ENCODE peak calls at places on chromosomes 13 and 19, in four cellular contexts. N is left ventricle myocardium inferior; G is pancreas; I is CD8-positive, alpha-beta T cell. K is an unnamed sample.
A peak's percentile ranks its signal among the peaks of the same experiment; 100 is the strongest.

GRCh38 chr13:50527612-50528509 is 315.6 kb downstream of the DLEU7 start:
- DNase-seq in G (no peak), I (no peak), N (no peak), K (no peak)

GRCh38 chr13:44004881-44005280 is 125.2 kb downstream of the LACC1 start:
- DNase-seq in G (no peak), I (no peak), N (no peak), K (no peak)

GRCh38 chr13:40488869-40489391 is 177.5 kb downstream of the FOXO1 start:
- DNase-seq in I (no peak), G (no peak), N (no peak), K (no peak)

GRCh38 chr19:29256516-29256915 is 43.6 kb upstream of the UQCRFS1 start:
- DNase-seq in G (no peak), I (no peak), N (no peak), K (peak; percentile 21)

GRCh38 chr13:42110410-42111155 is 62.1 kb downstream of the DGKH start:
- DNase-seq in G (no peak), N (no peak), I (no peak), K (no peak)

GRCh38 chr13:41007359-41008118 is 11.6 kb downstream of the ELF1 start:
- DNase-seq in N (no peak), I (no peak), G (no peak), K (no peak)

GRCh38 chr13:108342369-108343289 is 73.1 kb downstream of the TNFSF13B start:
- DNase-seq in G (no peak), N (no peak), I (no peak), K (no peak)

GRCh38 chr13:99357149-99357596 is 50.0 kb upstream of the GPR183 start:
- DNase-seq in G (no peak), N (no peak), I (peak; percentile 64), K (no peak)

GRCh38 chr19:29188289-29188688 is 24.7 kb downstream of the UQCRFS1 start:
- DNase-seq in N (no peak), I (no peak), G (no peak), K (no peak)

GRCh38 chr13:41568143-41568989 is 111.0 kb downstream of the RGCC start:
- DNase-seq in N (no peak), I (no peak), G (no peak), K (no peak)

GRCh38 chr13:36847541-36848045 is 28.6 kb downstream of the RFXAP start:
- DNase-seq in I (no peak), G (no peak), N (no peak), K (no peak)
- H3K4me1 ChIP-seq in I (no peaks in the 10 kb centered on the region), G (no peaks in the 10 kb centered on the region), N (peaks cover 19% of the 10 kb centered on the region), K (no peaks in the 10 kb centered on the region)

GRCh38 chr13:49494645-49495044 is 1.1 kb upstream of the PHF11 start:
- DNase-seq in G (no peak), I (no peak), N (no peak), K (no peak)
- TF ChIP-seq CTCF in G (no peak), I (no peak), N (no peak), K (no peak)

GRCh38 chr19:57682226-57682766 is 519 bp downstream of the ZNF551 start:
- DNase-seq in I (no peak), N (no peak), G (no peak), K (no peak)
- H3K9me3 ChIP-seq in I (peaks cover 45% of the 10 kb centered on the region), N (peaks cover 45% of the 10 kb centered on the region), G (peaks cover 9% of the 10 kb centered on the region), K (peaks cover 41% of the 10 kb centered on the region)

GRCh38 chr19:19429361-19429760 is 23.9 kb downstream of the GATAD2A start:
- DNase-seq in N (no peak), I (no peak), G (no peak), K (no peak)
- H3K4me1 ChIP-seq in N (peaks cover 81% of the 10 kb centered on the region), I (peaks cover 62% of the 10 kb centered on the region), G (peaks cover 6% of the 10 kb centered on the region), K (peaks cover 18% of the 10 kb centered on the region)

DNA sequence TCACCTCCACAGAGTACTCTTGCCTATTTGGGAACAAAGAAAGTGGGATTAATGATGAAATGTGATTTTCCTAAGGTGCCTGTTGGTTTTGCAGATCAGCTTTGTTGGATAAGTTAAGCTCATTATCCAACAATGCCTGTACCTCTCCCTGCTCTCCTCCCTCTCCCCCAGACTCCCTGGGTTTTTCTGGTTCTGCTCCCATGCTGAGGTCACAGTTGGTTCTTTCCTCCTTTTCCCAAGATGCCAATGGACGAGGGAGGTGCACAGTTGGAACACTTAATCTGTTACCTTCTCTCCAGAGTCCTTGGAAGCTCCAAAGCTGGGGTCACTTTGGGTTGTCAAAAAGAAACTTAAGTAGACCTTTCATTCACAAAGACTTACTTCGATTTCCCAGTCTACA is 1.6 kb downstream of the OXGR1 start:
- DNase-seq in N (no peak), I (no peak), G (no peak), K (no peak)
- TF ChIP-seq CTCF in N (no peak), I (no peak), G (no peak), K (no peak)